ENCODE peak calls at places on chromosomes 5 and 9, in four cellular contexts. Y, U, O and D are unnamed samples.

GRCh38 chr5:170508660-170509322 is 5.0 kb downstream of the KCNIP1 start:
- DNase-seq in Y (no peak), U (no peak), O (no peak), D (no peak)

GRCh38 chr9:18566125-18566524 is 92.2 kb downstream of the ADAMTSL1 start:
- DNase-seq in Y (no peak), U (no peak), O (no peak), D (no peak)

GRCh38 chr5:7662289-7662688 is 188.6 kb downstream of the CFAP90 start:
- DNase-seq in Y (no peak), U (no peak), O (no peak), D (no peak)

GRCh38 chr5:95619096-95619495 is 791 bp upstream of the GPR150 start:
- DNase-seq in Y (no peak), U (no peak), O (no peak), D (no peak)

GRCh38 chr5:37417347-37417746 is 38.2 kb downstream of the WDR70 start:
- DNase-seq in Y (no peak), U (no peak), O (no peak), D (no peak)

GRCh38 chr9:105270711-105271110 is 26.3 kb downstream of the SLC44A1 start:
- DNase-seq in Y (no peak), U (no peak), O (no peak), D (no peak)

GRCh38 chr9:132268725-132269352 is 85.9 kb downstream of the SETX start:
- DNase-seq in Y (peak; percentile 78), U (peak; percentile 59), O (peak; percentile 63), D (peak; percentile 73)

GRCh38 chr9:116959775-116960174 is 272.7 kb downstream of the TRIM32 start:
- DNase-seq in Y (no peak), U (peak; percentile 13), O (peak; percentile 6), D (no peak)

GRCh38 chr9:70112981-70113380 is 69.3 kb downstream of the MAMDC2 start:
- DNase-seq in Y (no peak), U (no peak), O (peak; percentile 41), D (no peak)

GRCh38 chr9:133506653-133507038 is 18.1 kb downstream of the MYMK start:
- DNase-seq in Y (no peak), U (no peak), O (peak; percentile 42), D (no peak)

GRCh38 chr5:147483961-147484707 is 25.7 kb downstream of the DPYSL3 start:
- DNase-seq in Y (no peak), U (no peak), O (peak; percentile 94), D (peak; percentile 45)

GRCh38 chr5:7904170-7904569 is 35.2 kb downstream of the MTRR start:
- DNase-seq in Y (no peak), U (no peak), O (no peak), D (no peak)

GRCh38 chr5:157066080-157066479 is 7.2 kb upstream of the HAVCR1 start:
- DNase-seq in Y (no peak), U (no peak), O (no peak), D (no peak)

GRCh38 chr5:520196-520849 is 3.9 kb downstream of the SLC9A3 start:
- DNase-seq in Y (no peak), U (no peak), O (no peak), D (no peak)

GRCh38 chr9:114318416-114318815 is 4.5 kb upstream of the ORM1 start:
- DNase-seq in Y (no peak), U (no peak), O (no peak), D (no peak)

GRCh38 chr5:84274585-84275468 is 109.9 kb downstream of the EDIL3 start:
- DNase-seq in Y (peak; percentile 48), U (no peak), O (peak; percentile 2), D (peak; percentile 45)

GRCh38 chr5:73999306-73999705 is 373.3 kb downstream of the ARHGEF28 start:
- DNase-seq in Y (no peak), U (no peak), O (no peak), D (no peak)

GRCh38 chr9:14062449-14063187 is 251.3 kb downstream of the NFIB start:
- DNase-seq in Y (no peak), U (no peak), O (no peak), D (no peak)

GRCh38 chr5:67494186-67494842 is 297.7 kb upstream of the CD180 start:
- DNase-seq in Y (no peak), U (no peak), O (no peak), D (no peak)

GRCh38 chr9:135077497-135078200 is 9.8 kb upstream of the OLFM1 start:
- DNase-seq in Y (peak; percentile 84), U (peak; percentile 78), O (no peak), D (peak; percentile 80)